ENCODE peak calls at places on chromosomes 1 and 21, in seven cellular contexts. One of them, this sample, is unnamed. For H3K9me3, the result is how much of the 10 kb centered on the place peaks cover.

GRCh38 chr1:43968348-43968948 is 1.4 kb upstream of the DPH2 start:
- DNase-seq in left ventricle myocardium inferior: no peak
- DNase-seq in pancreas: no peak
- DNase-seq in OCI-LY7: no peak
- DNase-seq in uterus: no peak
- DNase-seq in sigmoid colon: no peak
- DNase-seq in aorta: no peak
- DNase-seq in this sample: peak

GRCh38 chr21:38303300-38303699 is 46.5 kb downstream of the KCNJ15 start:
- DNase-seq in left ventricle myocardium inferior: no peak
- DNase-seq in uterus: peak
- DNase-seq in sigmoid colon: peak
- DNase-seq in aorta: peak
- DNase-seq in pancreas: no peak
- DNase-seq in OCI-LY7: no peak
- DNase-seq in this sample: no peak

GRCh38 chr1:25003457-25004190 is 73.5 kb upstream of the RUNX3 start:
- DNase-seq in uterus: no peak
- DNase-seq in pancreas: no peak
- DNase-seq in OCI-LY7: no peak
- DNase-seq in aorta: no peak
- DNase-seq in sigmoid colon: no peak
- DNase-seq in left ventricle myocardium inferior: no peak
- DNase-seq in this sample: no peak

GRCh38 chr21:36403713-36404112 is 18.5 kb downstream of the CHAF1B start:
- DNase-seq in aorta: peak
- DNase-seq in OCI-LY7: no peak
- DNase-seq in uterus: no peak
- DNase-seq in sigmoid colon: no peak
- DNase-seq in pancreas: no peak
- DNase-seq in left ventricle myocardium inferior: no peak
- DNase-seq in this sample: no peak

GRCh38 chr1:46517010-46517600 is 27.5 kb downstream of the DMBX1 start:
- DNase-seq in pancreas: peak
- DNase-seq in left ventricle myocardium inferior: no peak
- DNase-seq in uterus: no peak
- DNase-seq in OCI-LY7: no peak
- DNase-seq in aorta: peak
- DNase-seq in sigmoid colon: no peak
- DNase-seq in this sample: no peak

GRCh38 chr1:75014250-75014649 is 119.9 kb upstream of the LHX8 start:
- DNase-seq in aorta: no peak
- DNase-seq in OCI-LY7: no peak
- DNase-seq in uterus: no peak
- DNase-seq in pancreas: no peak
- DNase-seq in sigmoid colon: no peak
- DNase-seq in left ventricle myocardium inferior: no peak
- DNase-seq in this sample: no peak

GRCh38 chr1:201511925-201512539 is 5.1 kb upstream of the CSRP1 start:
- DNase-seq in aorta: peak
- DNase-seq in left ventricle myocardium inferior: peak
- DNase-seq in sigmoid colon: peak
- DNase-seq in pancreas: no peak
- DNase-seq in OCI-LY7: peak
- DNase-seq in uterus: peak
- DNase-seq in this sample: peak

GRCh38 chr1:154453577-154454352 is 48.3 kb upstream of the TDRD10 start:
- DNase-seq in left ventricle myocardium inferior: no peak
- DNase-seq in uterus: no peak
- DNase-seq in aorta: no peak
- DNase-seq in OCI-LY7: no peak
- DNase-seq in pancreas: no peak
- DNase-seq in sigmoid colon: no peak
- DNase-seq in this sample: no peak

GRCh38 chr1:44581205-44581604 is 93.1 kb downstream of the TMEM53 start:
- DNase-seq in pancreas: no peak
- DNase-seq in left ventricle myocardium inferior: no peak
- DNase-seq in sigmoid colon: no peak
- DNase-seq in aorta: peak
- DNase-seq in uterus: no peak
- DNase-seq in OCI-LY7: no peak
- DNase-seq in this sample: no peak

GRCh38 chr1:42927920-42928505 is 30.7 kb downstream of the SLC2A1 start:
- DNase-seq in pancreas: no peak
- DNase-seq in OCI-LY7: no peak
- DNase-seq in sigmoid colon: no peak
- DNase-seq in uterus: no peak
- DNase-seq in aorta: no peak
- DNase-seq in left ventricle myocardium inferior: no peak
- DNase-seq in this sample: no peak

GRCh38 chr1:175174702-175175102 is 17.9 kb downstream of the KIAA0040 start:
- DNase-seq in pancreas: no peak
- DNase-seq in sigmoid colon: no peak
- DNase-seq in left ventricle myocardium inferior: no peak
- DNase-seq in uterus: no peak
- DNase-seq in OCI-LY7: no peak
- DNase-seq in aorta: no peak
- DNase-seq in this sample: no peak

GRCh38 chr1:13662498-13662897 is 37.5 kb upstream of the PRDM2 start:
- DNase-seq in pancreas: no peak
- DNase-seq in uterus: peak
- DNase-seq in aorta: no peak
- DNase-seq in OCI-LY7: no peak
- DNase-seq in sigmoid colon: peak
- DNase-seq in left ventricle myocardium inferior: no peak
- DNase-seq in this sample: no peak

GRCh38 chr1:227726318-227726717 is 8.8 kb downstream of the JMJD4 start:
- DNase-seq in OCI-LY7: no peak
- DNase-seq in pancreas: no peak
- DNase-seq in uterus: no peak
- DNase-seq in aorta: no peak
- DNase-seq in left ventricle myocardium inferior: no peak
- DNase-seq in sigmoid colon: no peak
- DNase-seq in this sample: no peak

GRCh38 chr1:227718932-227719331 is 16.2 kb downstream of the JMJD4 start:
- DNase-seq in pancreas: no peak
- DNase-seq in uterus: no peak
- DNase-seq in OCI-LY7: no peak
- DNase-seq in aorta: no peak
- DNase-seq in sigmoid colon: no peak
- DNase-seq in left ventricle myocardium inferior: no peak
- DNase-seq in this sample: no peak

GRCh38 chr1:227725036-227725435 is 10.1 kb downstream of the JMJD4 start:
- DNase-seq in uterus: no peak
- DNase-seq in sigmoid colon: no peak
- DNase-seq in aorta: no peak
- DNase-seq in left ventricle myocardium inferior: no peak
- DNase-seq in pancreas: no peak
- DNase-seq in OCI-LY7: no peak
- DNase-seq in this sample: no peak

GRCh38 chr1:227726924-227727599 is 8.0 kb downstream of the JMJD4 start:
- DNase-seq in OCI-LY7: no peak
- DNase-seq in left ventricle myocardium inferior: no peak
- DNase-seq in aorta: no peak
- DNase-seq in pancreas: no peak
- DNase-seq in sigmoid colon: no peak
- DNase-seq in uterus: no peak
- DNase-seq in this sample: no peak

GRCh38 chr1:227723474-227723873 is 11.6 kb downstream of the JMJD4 start:
- DNase-seq in uterus: no peak
- DNase-seq in OCI-LY7: no peak
- DNase-seq in left ventricle myocardium inferior: no peak
- DNase-seq in pancreas: no peak
- DNase-seq in sigmoid colon: no peak
- DNase-seq in aorta: no peak
- DNase-seq in this sample: no peak
- H3K9me3 ChIP-seq in uterus: under half
- H3K9me3 ChIP-seq in OCI-LY7: under half
- H3K9me3 ChIP-seq in left ventricle myocardium inferior: under half
- H3K9me3 ChIP-seq in pancreas: under half
- H3K9me3 ChIP-seq in sigmoid colon: under half
- H3K9me3 ChIP-seq in aorta: under half
- H3K9me3 ChIP-seq in this sample: under half

GRCh38 chr1:65440322-65440864 is 19.9 kb downstream of the LEPR start:
- DNase-seq in uterus: no peak
- DNase-seq in left ventricle myocardium inferior: no peak
- DNase-seq in OCI-LY7: no peak
- DNase-seq in pancreas: no peak
- DNase-seq in sigmoid colon: no peak
- DNase-seq in aorta: no peak
- DNase-seq in this sample: no peak

GRCh38 chr1:65440915-65441314 is 20.4 kb downstream of the LEPR start:
- DNase-seq in OCI-LY7: no peak
- DNase-seq in aorta: no peak
- DNase-seq in sigmoid colon: no peak
- DNase-seq in left ventricle myocardium inferior: no peak
- DNase-seq in uterus: no peak
- DNase-seq in pancreas: no peak
- DNase-seq in this sample: no peak

GRCh38 chr1:65441464-65441863 is 21.0 kb downstream of the LEPR start:
- DNase-seq in uterus: no peak
- DNase-seq in OCI-LY7: no peak
- DNase-seq in pancreas: no peak
- DNase-seq in left ventricle myocardium inferior: no peak
- DNase-seq in sigmoid colon: no peak
- DNase-seq in aorta: no peak
- DNase-seq in this sample: no peak

GRCh38 chr1:65444128-65444527 is 23.7 kb downstream of the LEPR start:
- DNase-seq in sigmoid colon: no peak
- DNase-seq in OCI-LY7: no peak
- DNase-seq in aorta: no peak
- DNase-seq in uterus: no peak
- DNase-seq in pancreas: no peak
- DNase-seq in left ventricle myocardium inferior: no peak
- DNase-seq in this sample: no peak

GRCh38 chr1:65442442-65442841 is 22.0 kb downstream of the LEPR start:
- DNase-seq in pancreas: no peak
- DNase-seq in sigmoid colon: no peak
- DNase-seq in uterus: no peak
- DNase-seq in OCI-LY7: no peak
- DNase-seq in aorta: no peak
- DNase-seq in left ventricle myocardium inferior: no peak
- DNase-seq in this sample: no peak
- H3K4me3 ChIP-seq in pancreas: no peak
- H3K4me3 ChIP-seq in sigmoid colon: no peak
- H3K4me3 ChIP-seq in uterus: no peak
- H3K4me3 ChIP-seq in OCI-LY7: no peak
- H3K4me3 ChIP-seq in aorta: no peak
- H3K4me3 ChIP-seq in left ventricle myocardium inferior: no peak
- H3K4me3 ChIP-seq in this sample: no peak

DNA sequence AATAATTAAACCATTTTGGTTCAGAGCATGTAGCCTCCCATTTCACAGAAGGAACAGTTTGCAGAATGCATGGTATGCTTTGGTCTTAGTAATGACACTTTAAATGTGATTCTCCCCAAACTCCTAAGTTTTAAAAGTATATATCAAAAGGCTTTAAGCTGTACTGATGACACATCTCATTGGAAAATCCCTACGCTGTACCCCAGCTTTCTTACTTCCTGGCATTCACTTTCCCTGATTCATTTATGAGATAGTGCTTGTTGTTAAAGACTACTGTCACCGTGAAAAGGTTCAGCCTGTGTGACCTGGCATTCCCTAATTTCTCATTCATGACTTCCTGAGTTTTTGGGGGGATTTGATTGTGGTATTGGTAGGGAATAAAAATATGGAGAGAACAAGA is 53.4 kb downstream of the MPZL1 start:
- DNase-seq in OCI-LY7: no peak
- DNase-seq in aorta: no peak
- DNase-seq in sigmoid colon: no peak
- DNase-seq in left ventricle myocardium inferior: no peak
- DNase-seq in pancreas: no peak
- DNase-seq in uterus: no peak
- DNase-seq in this sample: no peak
- H3K9me3 ChIP-seq in OCI-LY7: under half
- H3K9me3 ChIP-seq in aorta: under half
- H3K9me3 ChIP-seq in sigmoid colon: under half
- H3K9me3 ChIP-seq in left ventricle myocardium inferior: under half
- H3K9me3 ChIP-seq in pancreas: under half
- H3K9me3 ChIP-seq in uterus: under half
- H3K9me3 ChIP-seq in this sample: under half

GRCh38 chr1:40794915-40795715 is 11.5 kb downstream of the KCNQ4 start:
- DNase-seq in sigmoid colon: no peak
- DNase-seq in uterus: no peak
- DNase-seq in left ventricle myocardium inferior: no peak
- DNase-seq in OCI-LY7: peak
- DNase-seq in aorta: no peak
- DNase-seq in pancreas: no peak
- DNase-seq in this sample: peak
- H3K4me3 ChIP-seq in sigmoid colon: no peak
- H3K4me3 ChIP-seq in uterus: no peak
- H3K4me3 ChIP-seq in left ventricle myocardium inferior: no peak
- H3K4me3 ChIP-seq in OCI-LY7: peak
- H3K4me3 ChIP-seq in aorta: no peak
- H3K4me3 ChIP-seq in pancreas: no peak
- H3K4me3 ChIP-seq in this sample: no peak

DNA sequence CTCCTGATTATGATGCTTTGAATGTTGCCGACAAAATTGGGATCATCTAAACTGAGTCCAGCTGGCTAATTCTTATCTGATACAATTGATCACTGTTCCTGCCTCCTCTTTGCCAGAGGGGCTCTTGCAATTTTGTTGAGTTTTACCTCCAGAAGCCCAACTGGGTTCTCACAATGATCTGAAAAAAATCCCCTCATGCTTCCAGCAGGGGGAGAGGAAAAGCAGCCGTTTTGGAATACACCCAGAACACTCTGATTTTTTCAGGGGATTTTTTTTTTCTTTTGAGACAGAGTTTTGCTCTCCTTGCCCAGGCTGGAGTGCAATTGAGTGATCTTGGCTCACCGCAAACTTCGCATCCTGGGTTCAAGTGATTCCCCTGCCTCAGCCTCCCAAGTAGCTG is 13.9 kb upstream of the RERE start:
- DNase-seq in aorta: no peak
- DNase-seq in left ventricle myocardium inferior: no peak
- DNase-seq in sigmoid colon: no peak
- DNase-seq in OCI-LY7: no peak
- DNase-seq in pancreas: no peak
- DNase-seq in uterus: no peak
- DNase-seq in this sample: no peak
- H3K9me3 ChIP-seq in aorta: under half
- H3K9me3 ChIP-seq in left ventricle myocardium inferior: under half
- H3K9me3 ChIP-seq in sigmoid colon: under half
- H3K9me3 ChIP-seq in OCI-LY7: under half
- H3K9me3 ChIP-seq in pancreas: under half
- H3K9me3 ChIP-seq in uterus: under half
- H3K9me3 ChIP-seq in this sample: under half